ENCODE peak calls at places on chromosomes 7 and 10, in ten cellular contexts. T is lung, U is IMR-90, K is cardiac fibroblast, I is AG10803, D is astrocyte of the spinal cord, L is GM06990, X is left ventricle myocardium inferior, B is colonic mucosa, W is cardiac muscle cell. P is an unnamed sample.

GRCh38 chr10:3235996-3236510 is 63.5 kb upstream of the PITRM1 start:
- DNase-seq in T (no peak), U (no peak), K (no peak), I (no peak), D (no peak), L (no peak), X (no peak), B (no peak), W (no peak), P (no peak)

GRCh38 chr10:62021116-62021515 is 119.6 kb downstream of the ARID5B start:
- DNase-seq in T (no peak), U (no peak), K (no peak), I (peak), D (no peak), L (no peak), X (no peak), B (no peak), W (no peak), P (no peak)

GRCh38 chr7:4123823-4124222 is 558.3 kb upstream of the FOXK1 start:
- DNase-seq in T (no peak), U (peak), K (peak), I (no peak), D (peak), L (no peak), X (no peak), B (no peak), W (no peak), P (peak)

GRCh38 chr10:124728830-124729661 is 15.1 kb downstream of the FAM53B start:
- DNase-seq in T (no peak), U (no peak), K (no peak), I (no peak), D (no peak), L (no peak), X (no peak), B (no peak), W (no peak), P (no peak)

GRCh38 chr10:132898391-132899053 is 43.8 kb downstream of the CFAP46 start:
- DNase-seq in T (no peak), U (no peak), K (no peak), I (no peak), D (no peak), L (no peak), X (no peak), B (no peak), W (no peak), P (no peak)

GRCh38 chr7:128135275-128136214 is 104.3 kb upstream of the LRRC4 start:
- DNase-seq in T (no peak), U (peak), K (peak), I (peak), D (peak), L (peak), X (peak), B (peak), W (peak), P (peak)

GRCh38 chr10:30737931-30738391 is 108.4 kb upstream of the LYZL2 start:
- DNase-seq in T (no peak), U (no peak), K (no peak), I (no peak), D (no peak), L (peak), X (no peak), B (no peak), W (no peak), P (no peak)

GRCh38 chr7:30433082-30433481 is 45.5 kb downstream of the NOD1 start:
- DNase-seq in T (peak), U (peak), K (peak), I (peak), D (peak), L (no peak), X (peak), B (peak), W (no peak), P (peak)

GRCh38 chr7:80210400-80210799 is 75.8 kb downstream of the GNAI1 start:
- DNase-seq in T (no peak), U (peak), K (no peak), I (no peak), D (no peak), L (no peak), X (no peak), B (no peak), W (no peak), P (peak)

GRCh38 chr7:37901890-37902524 is 14.6 kb downstream of the SFRP4 start:
- DNase-seq in T (no peak), U (peak), K (peak), I (peak), D (peak), L (no peak), X (no peak), B (no peak), W (no peak), P (peak)

GRCh38 chr7:156617215-156617614 is 23.4 kb upstream of the RNF32 start:
- DNase-seq in T (no peak), U (no peak), K (no peak), I (no peak), D (no peak), L (no peak), X (no peak), B (peak), W (no peak), P (no peak)

GRCh38 chr10:21733710-21734109 is 199.7 kb downstream of the MLLT10 start:
- DNase-seq in T (no peak), U (no peak), K (no peak), I (peak), D (no peak), L (no peak), X (no peak), B (no peak), W (peak), P (no peak)

GRCh38 chr7:27603813-27604212 is 58.9 kb downstream of the HIBADH start:
- DNase-seq in T (no peak), U (no peak), K (no peak), I (no peak), D (no peak), L (no peak), X (no peak), B (no peak), W (peak), P (no peak)

GRCh38 chr10:96017227-96017687 is 26.1 kb upstream of the CCNJ start:
- DNase-seq in T (no peak), U (peak), K (peak), I (peak), D (peak), L (peak), X (no peak), B (peak), W (peak), P (peak)

GRCh38 chr7:155963356-155963755 is 151.1 kb upstream of the SHH start:
- DNase-seq in T (no peak), U (no peak), K (no peak), I (no peak), D (no peak), L (no peak), X (no peak), B (no peak), W (no peak), P (no peak)

GRCh38 chr7:44761207-44762161 is 12.8 kb downstream of the ZMIZ2 start:
- DNase-seq in T (no peak), U (no peak), K (peak), I (peak), D (no peak), L (no peak), X (peak), B (peak), W (no peak), P (no peak)

DNA sequence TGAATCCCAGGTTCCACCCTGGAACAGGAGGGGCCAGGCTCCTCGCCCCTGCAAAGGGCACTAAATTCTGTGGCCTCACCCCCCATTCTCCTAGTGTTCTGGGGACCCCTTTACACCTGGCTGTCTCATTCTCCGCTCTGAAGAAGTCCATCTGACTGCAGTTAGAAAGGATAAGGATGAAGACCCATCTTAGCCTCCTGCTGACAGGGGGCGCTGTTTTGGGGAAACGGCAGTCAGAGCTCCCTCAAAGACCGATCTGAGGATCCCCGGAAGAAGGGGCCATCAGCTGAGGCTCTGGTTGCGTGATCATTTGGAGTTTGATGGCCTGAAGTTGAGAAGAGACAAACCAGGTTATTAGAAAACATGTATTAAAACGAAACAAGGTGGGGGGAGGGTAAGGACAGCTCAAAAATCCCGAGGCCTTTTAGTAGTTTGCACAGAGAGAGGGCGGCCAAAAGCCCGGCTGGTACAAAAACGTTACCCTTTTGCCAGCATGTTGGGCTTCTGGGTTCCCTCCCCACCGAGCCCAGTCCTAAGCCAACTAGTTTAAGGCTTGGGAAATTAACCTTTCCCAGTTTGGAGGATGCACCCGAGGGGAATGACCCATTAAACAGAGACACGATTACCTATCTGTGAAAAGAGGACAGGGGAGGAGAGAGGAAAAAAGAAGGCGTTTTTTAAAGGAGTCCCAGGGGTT is 102.8 kb downstream of the CHN2 start:
- DNase-seq in T (no peak), U (no peak), K (no peak), I (no peak), D (no peak), L (no peak), X (no peak), B (no peak), W (no peak), P (no peak)
- TF ChIP-seq CTCF in T (no peak), U (no peak), K (peak), I (no peak), D (no peak), L (peak), X (no peak), B (no peak), W (peak), P (no peak)

GRCh38 chr7:101819913-101820522 is 2.6 kb downstream of the CUX1 start:
- DNase-seq in T (no peak), U (no peak), K (peak), I (no peak), D (no peak), L (no peak), X (no peak), B (no peak), W (no peak), P (no peak)

GRCh38 chr7:101817031-101817929 is at the start of gene CUX1:
- DNase-seq in T (no peak), U (no peak), K (no peak), I (no peak), D (no peak), L (peak), X (no peak), B (peak), W (peak), P (no peak)

GRCh38 chr7:101819183-101819582 is 1.8 kb downstream of the CUX1 start:
- DNase-seq in T (no peak), U (no peak), K (no peak), I (no peak), D (no peak), L (no peak), X (no peak), B (no peak), W (no peak), P (no peak)

GRCh38 chr7:101817930-101818698 is 688 bp downstream of the CUX1 start:
- DNase-seq in T (no peak), U (peak), K (peak), I (peak), D (no peak), L (no peak), X (no peak), B (no peak), W (no peak), P (no peak)

DNA sequence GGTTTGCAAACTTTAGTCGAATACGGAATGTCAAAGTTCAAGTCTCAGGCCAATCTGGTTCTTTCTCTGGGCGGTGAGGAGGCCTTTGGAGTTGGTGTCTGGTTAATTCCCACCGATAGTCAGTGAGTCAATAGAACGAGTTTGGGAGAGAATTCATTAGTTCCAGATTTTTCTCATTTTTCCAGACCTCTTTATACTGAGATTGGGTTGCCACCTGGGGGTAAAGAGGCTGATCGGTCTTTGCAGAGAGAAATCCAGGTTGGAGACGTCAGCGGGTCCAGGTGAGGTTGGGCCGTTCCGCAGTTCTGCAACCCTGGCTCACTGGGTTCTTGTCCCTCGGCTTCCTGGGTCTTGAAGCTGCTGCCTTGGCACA is 1.3 kb downstream of the CUX1 start:
- DNase-seq in T (no peak), U (no peak), K (no peak), I (no peak), D (no peak), L (no peak), X (no peak), B (no peak), W (no peak), P (no peak)
- H3K4me3 ChIP-seq in T (no peak), U (no peak), K (no peak), I (no peak), D (no peak), L (no peak), X (peak), B (no peak), W (no peak), P (no peak)

GRCh38 chr7:48165157-48165556 is 6.1 kb upstream of the ABCA13 start:
- DNase-seq in T (no peak), U (no peak), K (no peak), I (no peak), D (no peak), L (no peak), X (no peak), B (no peak), W (no peak), P (no peak)
- TF ChIP-seq CTCF in T (no peak), U (no peak), K (no peak), I (no peak), D (no peak), L (no peak), X (no peak), B (no peak), W (no peak), P (no peak)

GRCh38 chr10:78642261-78642660 is 426.5 kb upstream of the ZMIZ1 start:
- DNase-seq in T (no peak), U (no peak), K (no peak), I (no peak), D (no peak), L (no peak), X (no peak), B (no peak), W (no peak), P (no peak)
- H3K4me3 ChIP-seq in T (no peak), U (no peak), K (no peak), I (no peak), D (no peak), L (no peak), X (no peak), B (no peak), W (no peak), P (no peak)

DNA sequence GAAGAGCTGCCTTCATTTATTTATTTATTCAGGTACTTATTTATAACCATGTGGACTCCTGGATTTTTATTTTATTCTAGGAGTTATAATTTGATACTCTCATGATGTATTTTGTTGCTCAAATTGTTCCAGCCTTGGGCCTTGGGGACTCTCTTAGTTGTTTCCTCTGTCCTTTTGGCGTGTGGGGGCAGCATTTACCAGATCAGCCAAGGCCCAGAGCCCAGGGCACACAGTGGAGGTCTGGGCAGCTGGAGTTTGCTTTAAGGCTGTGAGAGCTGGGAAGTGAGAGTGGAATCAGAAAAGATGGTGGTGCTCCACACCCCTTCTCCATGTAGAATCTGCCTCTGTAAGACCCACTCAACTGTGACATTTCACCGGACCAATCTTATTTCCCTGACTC is 398.9 kb downstream of the RPS24 start:
- DNase-seq in T (no peak), U (no peak), K (no peak), I (peak), D (no peak), L (no peak), X (no peak), B (no peak), W (peak), P (no peak)
- TF ChIP-seq CTCF in T (no peak), U (peak), K (no peak), I (peak), D (no peak), L (no peak), X (peak), B (no peak), W (peak), P (peak)

DNA sequence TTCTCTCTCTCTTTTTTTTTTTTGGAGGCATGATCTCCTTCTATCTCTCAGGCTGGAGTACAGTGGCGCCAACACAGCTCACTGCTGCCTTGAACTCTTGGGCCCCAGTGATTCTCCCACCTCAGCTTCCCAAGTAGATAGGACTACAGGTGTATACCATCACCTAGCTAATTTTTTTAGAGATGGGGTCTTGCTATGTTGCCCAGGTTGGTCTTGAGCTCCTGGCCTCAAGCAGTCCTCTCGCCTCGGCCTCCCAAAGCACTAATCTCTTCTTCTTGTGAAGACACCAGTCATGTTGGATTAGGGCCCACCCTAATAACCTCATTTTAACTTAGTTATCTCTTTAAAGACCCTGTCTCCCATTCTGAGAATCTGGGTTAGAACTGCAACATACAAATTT is 45.6 kb downstream of the LRMDA start:
- DNase-seq in T (no peak), U (no peak), K (no peak), I (no peak), D (no peak), L (no peak), X (no peak), B (no peak), W (no peak), P (no peak)
- H3K4me3 ChIP-seq in T (no peak), U (no peak), K (no peak), I (no peak), D (no peak), L (no peak), X (no peak), B (no peak), W (no peak), P (no peak)

DNA sequence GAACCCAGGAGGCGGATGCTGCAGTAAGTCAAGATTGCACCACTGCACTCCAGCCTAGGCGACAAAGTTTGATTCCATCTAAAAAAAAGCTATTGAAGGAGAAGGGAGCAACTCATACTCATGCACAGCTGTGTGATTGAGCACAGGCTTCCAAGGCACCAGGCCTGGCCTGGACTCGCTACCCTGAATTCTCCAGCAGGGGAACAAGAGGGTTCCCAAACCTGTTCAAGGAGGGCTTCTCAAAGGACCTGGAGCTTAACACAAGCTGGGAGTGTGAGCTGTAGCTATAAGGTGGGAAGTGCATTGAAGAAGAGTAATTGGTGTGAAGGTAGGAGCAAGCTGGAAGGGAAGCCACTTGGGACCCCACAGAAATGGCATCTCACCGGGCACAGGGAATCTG is 15.1 kb upstream of the DDIT4 start:
- DNase-seq in T (no peak), U (no peak), K (no peak), I (no peak), D (no peak), L (no peak), X (no peak), B (no peak), W (no peak), P (no peak)
- TF ChIP-seq CTCF in T (no peak), U (no peak), K (no peak), I (no peak), D (no peak), L (no peak), X (no peak), B (no peak), W (no peak), P (no peak)

DNA sequence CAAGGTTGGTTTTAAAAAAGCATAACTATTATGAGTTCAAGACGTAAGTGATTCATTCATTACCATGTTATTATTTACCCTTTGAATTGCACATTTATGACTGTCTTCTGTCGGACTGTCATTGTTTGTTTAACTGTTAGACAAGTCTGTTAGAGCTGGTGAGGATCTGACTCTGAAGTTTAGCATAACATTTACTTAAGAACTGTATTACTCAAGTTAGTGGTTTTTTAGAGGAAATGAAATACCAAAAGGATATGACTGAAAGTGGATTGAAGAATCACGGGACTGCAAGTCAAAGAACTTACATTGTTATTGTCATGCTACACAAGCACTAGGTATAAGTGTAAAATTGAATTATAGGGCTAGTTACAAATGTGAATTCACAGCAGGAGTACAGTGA is 2.2 kb downstream of the CSGALNACT2 start:
- DNase-seq in T (no peak), U (peak), K (peak), I (peak), D (peak), L (peak), X (no peak), B (no peak), W (no peak), P (peak)
- H3K4me3 ChIP-seq in T (no peak), U (no peak), K (no peak), I (no peak), D (no peak), L (no peak), X (no peak), B (no peak), W (no peak), P (no peak)

P was measured in astrocyte of the cerebellum.